ENCODE peak calls at places on chromosomes 4 and X, in four cellular contexts. One of them, this sample, is unnamed.

GRCh38 chr4:57355066-57355465 is 244.9 kb upstream of the IGFBP7 start:
- DNase-seq in thyroid gland: no peak
- DNase-seq in GM06990: no peak
- DNase-seq in GM12864: no peak
- DNase-seq in this sample: no peak

GRCh38 chrX:134396174-134396573 is 63.8 kb upstream of the HPRT1 start:
- DNase-seq in GM06990: no peak
- DNase-seq in thyroid gland: no peak
- DNase-seq in GM12864: no peak
- DNase-seq in this sample: no peak

GRCh38 chrX:96394566-96394965 is 290.1 kb upstream of the DIAPH2 start:
- DNase-seq in GM12864: no peak
- DNase-seq in thyroid gland: no peak
- DNase-seq in GM06990: no peak
- DNase-seq in this sample: no peak

GRCh38 chr4:87910795-87911194 is 64.7 kb upstream of the SPP1 start:
- DNase-seq in GM12864: no peak
- DNase-seq in thyroid gland: no peak
- DNase-seq in GM06990: no peak
- DNase-seq in this sample: no peak

GRCh38 chrX:154313147-154313546 is 17.6 kb downstream of the TKTL1 start:
- DNase-seq in thyroid gland: no peak
- DNase-seq in GM12864: peak; percentile 36
- DNase-seq in GM06990: no peak
- DNase-seq in this sample: no peak

GRCh38 chrX:77658886-77659285 is 127.1 kb downstream of the ATRX start:
- DNase-seq in thyroid gland: no peak
- DNase-seq in GM06990: no peak
- DNase-seq in GM12864: no peak
- DNase-seq in this sample: no peak

GRCh38 chrX:1231850-1232505 is 19.5 kb upstream of the CRLF2 start:
- DNase-seq in GM12864: no peak
- DNase-seq in thyroid gland: no peak
- DNase-seq in GM06990: no peak
- DNase-seq in this sample: no peak

GRCh38 chr4:121182296-121182695 is 18.2 kb upstream of the TNIP3 start:
- DNase-seq in GM12864: no peak
- DNase-seq in thyroid gland: peak; percentile 4
- DNase-seq in GM06990: no peak
- DNase-seq in this sample: no peak

GRCh38 chrX:10769165-10769564 is 148.8 kb upstream of the MID1 start:
- DNase-seq in GM12864: no peak
- DNase-seq in thyroid gland: no peak
- DNase-seq in GM06990: no peak
- DNase-seq in this sample: no peak

GRCh38 chrX:101291204-101291603 is at the start of gene TAF7L:
- DNase-seq in GM12864: no peak
- DNase-seq in GM06990: no peak
- DNase-seq in thyroid gland: no peak
- DNase-seq in this sample: peak; percentile 1
- H3K4me3 ChIP-seq in GM12864: no peak within 1 kb of the TSS
- H3K4me3 ChIP-seq in GM06990: no peak within 1 kb of the TSS
- H3K4me3 ChIP-seq in thyroid gland: no peak within 1 kb of the TSS
- H3K4me3 ChIP-seq in this sample: no peak within 1 kb of the TSS

GRCh38 chr4:42865572-42866189 is 26.8 kb upstream of the GRXCR1 start:
- DNase-seq in GM06990: peak; percentile 14
- DNase-seq in thyroid gland: peak; percentile 54
- DNase-seq in GM12864: peak; percentile 16
- DNase-seq in this sample: no peak
- TF ChIP-seq CTCF in GM06990: peak; percentile 71
- TF ChIP-seq CTCF in thyroid gland: peak; percentile 68
- TF ChIP-seq CTCF in GM12864: peak; percentile 69
- TF ChIP-seq CTCF in this sample: peak; percentile 32

GRCh38 chr4:110196206-110196870 is 2.1 kb downstream of the ELOVL6 start:
- DNase-seq in GM12864: no peak
- DNase-seq in GM06990: peak; percentile 78
- DNase-seq in thyroid gland: peak; percentile 35
- DNase-seq in this sample: peak; percentile 71
- H3K4me3 ChIP-seq in GM12864: peak overlapping the region; percentile 64
- H3K4me3 ChIP-seq in GM06990: peak overlapping the region; percentile 80
- H3K4me3 ChIP-seq in thyroid gland: peak overlapping the region; percentile 92
- H3K4me3 ChIP-seq in this sample: peak overlapping the region; percentile 89

DNA sequence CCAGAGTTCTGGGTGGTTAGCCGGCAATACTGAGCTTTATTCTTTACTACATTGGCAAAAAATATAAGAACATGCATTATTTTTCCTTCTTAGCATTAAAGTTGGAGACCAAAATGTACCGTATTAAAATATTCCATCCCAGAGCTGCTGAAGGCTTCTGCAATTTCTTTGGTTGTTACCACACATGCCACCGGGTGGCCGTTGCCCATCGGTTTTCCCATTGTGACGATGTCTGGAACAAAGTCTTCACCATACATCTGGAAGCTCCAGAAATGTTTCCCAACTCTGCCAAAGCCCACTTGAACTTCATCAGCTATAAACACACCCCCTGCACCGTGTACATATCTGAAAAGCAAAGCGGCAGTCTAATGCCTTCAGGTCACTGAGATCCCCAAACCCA is 13.7 kb downstream of the ETNPPL start:
- DNase-seq in GM12864: no peak
- DNase-seq in thyroid gland: no peak
- DNase-seq in GM06990: no peak
- DNase-seq in this sample: no peak
- TF ChIP-seq CTCF in GM12864: no peak
- TF ChIP-seq CTCF in thyroid gland: no peak
- TF ChIP-seq CTCF in GM06990: no peak
- TF ChIP-seq CTCF in this sample: no peak

GRCh38 chr4:15912961-15913630 is 25.4 kb downstream of the FGFBP1 start:
- DNase-seq in thyroid gland: no peak
- DNase-seq in GM12864: no peak
- DNase-seq in GM06990: no peak
- DNase-seq in this sample: no peak
- H3K4me3 ChIP-seq in thyroid gland: no peak overlapping the region
- H3K4me3 ChIP-seq in GM12864: no peak overlapping the region
- H3K4me3 ChIP-seq in GM06990: no peak overlapping the region
- H3K4me3 ChIP-seq in this sample: no peak overlapping the region

DNA sequence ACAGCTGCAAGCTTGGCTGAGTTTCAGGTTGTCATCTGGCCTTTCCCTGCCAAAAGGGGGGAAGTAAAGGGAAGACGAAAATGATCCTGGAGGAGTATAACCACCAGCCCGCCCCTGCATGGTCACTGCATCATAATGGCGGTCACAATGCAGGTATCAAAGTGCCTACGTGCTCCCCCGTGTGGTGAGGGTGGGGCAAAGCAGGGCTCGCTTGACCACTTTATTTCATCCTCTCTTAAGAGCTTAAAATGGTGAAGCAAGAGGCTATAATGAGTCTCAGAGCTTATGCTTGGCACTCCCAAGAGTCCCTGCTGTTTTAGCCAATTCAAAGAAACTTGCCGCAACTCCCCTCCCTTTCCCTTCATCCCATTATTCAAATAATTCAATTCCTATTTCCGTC is 105.6 kb downstream of the APOOL start:
- DNase-seq in GM06990: no peak
- DNase-seq in GM12864: no peak
- DNase-seq in thyroid gland: no peak
- DNase-seq in this sample: no peak
- TF ChIP-seq CTCF in GM06990: peak; percentile 56
- TF ChIP-seq CTCF in GM12864: peak; percentile 49
- TF ChIP-seq CTCF in thyroid gland: no peak
- TF ChIP-seq CTCF in this sample: no peak

DNA sequence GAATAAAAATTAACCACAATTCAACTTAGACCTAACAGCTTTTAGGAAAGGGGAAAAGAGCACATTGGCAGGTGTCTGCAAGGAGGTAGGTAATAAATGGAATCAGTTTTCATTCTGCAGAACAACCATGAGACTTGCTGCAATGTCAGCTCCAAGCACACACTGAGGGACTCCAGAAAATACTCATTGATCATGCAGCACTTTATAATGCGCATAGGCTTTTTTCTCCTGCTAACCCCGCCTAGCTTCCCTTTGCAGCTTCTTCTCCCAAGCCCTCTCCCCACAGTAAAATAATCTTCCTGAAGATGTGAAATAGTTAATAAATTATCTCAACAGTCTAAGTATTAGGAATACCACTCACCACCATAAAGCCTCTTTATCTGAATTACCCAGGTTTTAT is 36.9 kb downstream of the ANKRD17 start:
- DNase-seq in thyroid gland: no peak
- DNase-seq in GM12864: no peak
- DNase-seq in GM06990: no peak
- DNase-seq in this sample: no peak
- H3K4me3 ChIP-seq in thyroid gland: no peak overlapping the region
- H3K4me3 ChIP-seq in GM12864: no peak overlapping the region
- H3K4me3 ChIP-seq in GM06990: no peak overlapping the region
- H3K4me3 ChIP-seq in this sample: no peak overlapping the region